ENCODE peak calls at places on chromosomes 7 and 10, in four cellular contexts. J, M, Q and E are unnamed samples. For H3K27me3, the result is how much of the 10 kb centered on the place peaks cover.

GRCh38 chr10:86556933-86557649 is 35.5 kb upstream of the WAPL start:
- DNase-seq in J (no peak), M (no peak), Q (no peak), E (no peak)

GRCh38 chr10:43599333-43599732 is 6.9 kb upstream of the ZNF485 start:
- DNase-seq in J (no peak), M (no peak), Q (no peak), E (no peak)

GRCh38 chr7:102169651-102170416 is 116.8 kb upstream of the SH2B2 start:
- DNase-seq in J (no peak), M (peak), Q (no peak), E (no peak)

GRCh38 chr10:79224263-79224949 is 122.9 kb upstream of the PPIF start:
- DNase-seq in J (no peak), M (no peak), Q (no peak), E (peak)

GRCh38 chr7:114648680-114649079 is 234.1 kb downstream of the FOXP2 start:
- DNase-seq in J (no peak), M (no peak), Q (no peak), E (no peak)

GRCh38 chr7:143901710-143902587 is at the start of gene TCAF1:
- DNase-seq in J (peak), M (peak), Q (peak), E (peak)

GRCh38 chr10:29319205-29319781 is 30.4 kb downstream of the LYZL1 start:
- DNase-seq in J (no peak), M (no peak), Q (no peak), E (no peak)

GRCh38 chr10:559767-560047 is 129.8 kb downstream of the DIP2C start:
- DNase-seq in J (no peak), M (no peak), Q (no peak), E (no peak)

GRCh38 chr10:131676971-131677421 is 223.8 kb upstream of the PPP2R2D start:
- DNase-seq in J (no peak), M (no peak), Q (peak), E (no peak)

GRCh38 chr10:98391578-98391991 is 23.4 kb downstream of the PYROXD2 start:
- DNase-seq in J (no peak), M (no peak), Q (no peak), E (no peak)

GRCh38 chr7:155667241-155667849 is 22.9 kb downstream of the RBM33 start:
- DNase-seq in J (no peak), M (no peak), Q (no peak), E (no peak)

GRCh38 chr7:19982841-19983835 is 209.7 kb upstream of the TMEM196 start:
- DNase-seq in J (no peak), M (peak), Q (no peak), E (no peak)

DNA sequence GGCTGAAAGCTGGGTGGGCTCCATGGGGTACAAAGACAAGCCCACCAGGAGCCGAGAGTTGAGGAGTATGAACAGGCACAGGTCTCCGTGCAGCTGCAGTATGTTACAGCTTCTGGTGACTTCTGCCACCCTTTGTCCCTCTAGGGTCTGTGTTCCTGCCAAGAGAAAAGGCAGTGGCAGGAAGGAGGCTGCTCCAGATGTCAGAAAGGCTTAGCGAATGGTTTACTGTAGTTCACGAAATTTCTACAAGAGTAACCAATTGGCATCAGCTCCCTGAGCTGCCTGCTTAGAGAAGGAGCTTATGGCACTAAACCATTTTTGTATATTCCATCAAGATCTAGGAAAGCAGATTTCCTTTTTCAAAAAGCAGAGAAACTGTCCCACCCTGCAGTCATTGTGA is 48.2 kb upstream of the TMEM72 start:
- DNase-seq in J (no peak), M (no peak), Q (no peak), E (no peak)
- H3K27me3 ChIP-seq in J (under half), M (under half), Q (under half), E (under half)

GRCh38 chr7:28456037-28456436 is 43.7 kb downstream of the CREB5 start:
- DNase-seq in J (no peak), M (no peak), Q (no peak), E (no peak)
- H3K4me3 ChIP-seq in J (no peak), M (no peak), Q (no peak), E (no peak)

GRCh38 chr10:116272497-116273221 is at the start of gene GFRA1:
- DNase-seq in J (no peak), M (no peak), Q (no peak), E (peak)

GRCh38 chr10:116270691-116271592 is 2.1 kb downstream of the GFRA1 start:
- DNase-seq in J (no peak), M (no peak), Q (no peak), E (peak)

GRCh38 chr10:116274141-116274861 is 1.3 kb upstream of the GFRA1 start:
- DNase-seq in J (no peak), M (no peak), Q (no peak), E (no peak)

GRCh38 chr10:116269612-116270011 is 3.4 kb downstream of the GFRA1 start:
- DNase-seq in J (no peak), M (no peak), Q (no peak), E (no peak)

DNA sequence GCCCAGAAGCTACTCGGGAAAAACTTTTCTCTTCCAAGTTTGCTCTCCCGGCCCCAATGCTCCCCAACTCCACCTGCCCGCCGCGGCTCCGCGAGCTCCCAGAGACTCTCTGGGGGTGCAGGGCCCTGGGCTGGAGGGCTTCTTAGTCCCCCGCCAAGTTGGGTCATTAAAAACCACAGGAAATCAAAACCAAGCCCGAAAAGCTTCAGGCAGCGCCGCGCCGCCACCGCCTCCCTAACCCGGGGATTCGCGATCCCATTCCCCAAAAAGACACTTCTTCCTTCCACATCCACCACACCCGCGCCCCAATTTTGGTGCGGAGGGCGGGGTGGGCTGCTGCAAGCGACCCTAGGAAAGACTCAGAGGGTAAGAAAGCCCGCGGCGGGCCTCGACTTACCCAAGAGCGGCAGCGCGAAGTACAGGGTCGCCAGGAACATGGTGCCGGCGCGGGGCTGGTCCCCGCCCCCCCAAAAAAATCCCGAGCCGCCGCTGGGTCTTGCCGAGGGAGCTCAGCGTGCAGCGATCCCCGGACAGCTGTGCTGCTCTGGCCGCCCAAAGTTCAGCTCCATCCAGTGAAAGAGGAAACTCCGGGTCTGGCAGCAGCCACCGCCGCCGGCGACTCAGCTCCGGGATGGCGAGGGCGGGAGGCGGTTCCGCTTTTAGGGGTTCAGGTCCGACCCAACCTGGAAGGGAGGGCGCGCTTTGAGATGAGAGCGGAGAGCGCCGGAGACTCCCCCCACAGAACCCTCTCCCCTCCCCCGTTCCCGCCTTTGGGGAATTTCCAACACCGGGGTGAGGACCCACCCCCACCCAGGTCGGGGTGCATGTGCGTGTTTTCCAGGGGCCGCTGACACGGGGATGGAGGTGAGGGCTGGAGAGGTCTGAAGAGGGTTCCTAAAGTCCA is 1.2 kb downstream of the GFRA1 start:
- DNase-seq in J (no peak), M (no peak), Q (no peak), E (no peak)
- H3K27me3 ChIP-seq in J (half or more), M (under half), Q (half or more), E (half or more)

GRCh38 chr10:122875843-122876492 is 3.4 kb downstream of the FAM24B start:
- DNase-seq in J (no peak), M (no peak), Q (no peak), E (no peak)
- H3K4me3 ChIP-seq in J (no peak), M (no peak), Q (no peak), E (no peak)

GRCh38 chr10:8037199-8037801 is 17.2 kb upstream of the GATA3 start:
- DNase-seq in J (no peak), M (no peak), Q (no peak), E (no peak)
- H3K27me3 ChIP-seq in J (half or more), M (half or more), Q (half or more), E (half or more)

GRCh38 chr10:61899045-61899444 is 2.5 kb upstream of the ARID5B start:
- DNase-seq in J (no peak), M (peak), Q (no peak), E (no peak)
- H3K4me3 ChIP-seq in J (no peak), M (peak), Q (peak), E (no peak)

GRCh38 chr10:59138052-59138451 is 38.4 kb upstream of the PHYHIPL start:
- DNase-seq in J (no peak), M (no peak), Q (no peak), E (no peak)

GRCh38 chr10:59134302-59134701 is 42.1 kb upstream of the PHYHIPL start:
- DNase-seq in J (no peak), M (no peak), Q (no peak), E (no peak)

GRCh38 chr10:59131673-59132072 is 44.8 kb upstream of the PHYHIPL start:
- DNase-seq in J (no peak), M (no peak), Q (no peak), E (no peak)

GRCh38 chr10:59135275-59135674 is 41.2 kb upstream of the PHYHIPL start:
- DNase-seq in J (no peak), M (no peak), Q (no peak), E (no peak)

DNA sequence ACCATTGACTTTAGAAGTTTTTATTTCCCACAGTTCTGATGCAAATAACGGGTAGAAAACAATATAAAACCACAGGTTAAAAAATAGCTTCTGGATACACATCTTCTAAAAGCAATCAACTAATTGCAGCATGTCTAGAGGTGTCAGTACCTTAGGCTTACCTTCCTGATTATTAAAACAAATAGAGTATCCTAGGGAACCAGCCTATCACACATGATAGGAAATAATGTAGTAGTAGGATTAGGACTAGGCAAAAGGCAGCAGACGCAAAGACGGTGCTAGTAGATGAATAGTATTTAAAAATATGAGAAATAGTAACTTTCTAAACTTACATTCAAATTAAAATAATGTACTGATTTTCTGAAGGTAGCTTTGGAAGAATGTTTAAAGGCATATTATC is 41.7 kb upstream of the PHYHIPL start:
- DNase-seq in J (no peak), M (no peak), Q (no peak), E (no peak)
- H3K27me3 ChIP-seq in J (under half), M (under half), Q (under half), E (under half)

GRCh38 chr10:126080303-126080825 is 184.0 kb downstream of the FANK1 start:
- DNase-seq in J (no peak), M (no peak), Q (no peak), E (no peak)
- H3K4me3 ChIP-seq in J (no peak), M (no peak), Q (no peak), E (no peak)